ENCODE peak calls at places on chromosomes 16 and 17, in eight cellular contexts. Q is RPMI8226; B is AML-193; H is SJSA1; X is B cell; J is cardiac fibroblast; G is activated naive CD4-positive, alpha-beta T cell treated with Interleukin-2 at 50 U/mL for 16 hours; A is NCI-H1694. Y is an unnamed sample.

GRCh38 chr17:48293319-48294192 is 136.5 kb downstream of the SKAP1 start:
- DNase-seq in A (no peak), X (no peak), G (no peak), H (no peak), B (no peak), Q (no peak), J (no peak), Y (no peak)

GRCh38 chr16:4661661-4662060 is 31.7 kb upstream of the NUDT16L1 start:
- DNase-seq in X (no peak), Q (no peak), A (peak; percentile 72), H (no peak), J (no peak), B (no peak), G (no peak), Y (no peak)

GRCh38 chr17:3585826-3586225 is 23.4 kb downstream of the TRPV1 start:
- DNase-seq in X (no peak), J (no peak), Q (no peak), H (no peak), G (no peak), A (no peak), B (no peak), Y (no peak)

GRCh38 chr16:54679531-54679930 is 251.1 kb upstream of the IRX5 start:
- DNase-seq in G (no peak), X (no peak), B (no peak), H (no peak), Q (no peak), J (no peak), A (no peak), Y (no peak)

GRCh38 chr17:75270218-75270965 is 639 bp downstream of the MIF4GD start:
- DNase-seq in G (peak; percentile 56), J (peak; percentile 83), X (peak; percentile 58), B (peak; percentile 89), Q (peak; percentile 79), H (peak; percentile 86), A (peak; percentile 13), Y (peak; percentile 86)

GRCh38 chr17:45306094-45306493 is 10.7 kb downstream of the MAP3K14 start:
- DNase-seq in H (no peak), G (no peak), A (no peak), X (no peak), B (no peak), J (no peak), Q (no peak), Y (no peak)

GRCh38 chr16:57735755-57736418 is at the start of gene KATNB1:
- DNase-seq in H (no peak), A (no peak), G (peak; percentile 8), J (no peak), X (no peak), Q (no peak), B (no peak), Y (no peak)

GRCh38 chr16:70706948-70707465 is 21.2 kb upstream of the MTSS2 start:
- DNase-seq in A (no peak), Q (no peak), B (no peak), X (no peak), G (no peak), H (peak; percentile 94), J (peak; percentile 80), Y (no peak)

GRCh38 chr16:84055366-84055765 is 12.8 kb upstream of the SLC38A8 start:
- DNase-seq in A (peak; percentile 49), J (peak; percentile 18), H (no peak), X (no peak), B (no peak), Q (no peak), G (no peak), Y (peak; percentile 8)